ENCODE peak calls at places on chromosome 2, in four cellular contexts. W is putamen, J is T-cell, O is Panc1. Q is an unnamed sample.

GRCh38 chr2:94986392-94986963 is 39.0 kb upstream of the MAL start:
- DNase-seq in W (peak), J (no peak), O (peak), Q (peak)

GRCh38 chr2:175478369-175478768 is 296.9 kb upstream of the ATP5MC3 start:
- DNase-seq in W (no peak), J (no peak), O (no peak), Q (no peak)

GRCh38 chr2:108534577-108535379 is 508 bp downstream of the LIMS1 start:
- DNase-seq in W (peak), J (no peak), O (no peak), Q (peak)

GRCh38 chr2:83594841-83595720 is 864.0 kb downstream of the SUCLG1 start:
- DNase-seq in W (no peak), J (no peak), O (no peak), Q (no peak)

GRCh38 chr2:170530803-170531564 is 184.2 kb upstream of the SP5 start:
- DNase-seq in W (no peak), J (no peak), O (no peak), Q (no peak)

GRCh38 chr2:17849260-17849659 is 29.2 kb upstream of the KCNS3 start:
- DNase-seq in W (no peak), J (no peak), O (no peak), Q (no peak)

GRCh38 chr2:43758738-43759137 is 15.1 kb upstream of the DYNC2LI1 start:
- DNase-seq in W (no peak), J (no peak), O (peak), Q (no peak)

GRCh38 chr2:234887277-234887676 is 64.5 kb upstream of the SH3BP4 start:
- DNase-seq in W (no peak), J (no peak), O (no peak), Q (no peak)

GRCh38 chr2:172639823-172640222 is 83.9 kb downstream of the PDK1 start:
- DNase-seq in W (no peak), J (no peak), O (no peak), Q (no peak)

GRCh38 chr2:130388221-130388907 is 32.5 kb downstream of the PTPN18 start:
- DNase-seq in W (peak), J (no peak), O (no peak), Q (no peak)

GRCh38 chr2:83602753-83603152 is 856.3 kb downstream of the SUCLG1 start:
- DNase-seq in W (no peak), J (no peak), O (no peak), Q (no peak)

GRCh38 chr2:118589726-118590125 is 257.7 kb downstream of the EN1 start:
- DNase-seq in W (no peak), J (no peak), O (no peak), Q (no peak)

GRCh38 chr2:235116885-235117492 is 165.2 kb downstream of the SH3BP4 start:
- DNase-seq in W (peak), J (no peak), O (peak), Q (peak)

GRCh38 chr2:199851886-199852285 is 894 bp upstream of the FTCDNL1 start:
- DNase-seq in W (no peak), J (no peak), O (no peak), Q (peak)

Q was measured in pons.